ENCODE peak calls at places on chromosome 18, in six cellular contexts. Y is HEK293T, S is D341Med, J is 8988T, B is body of pancreas, G is A549. O is an unnamed sample.

GRCh38 chr18:62175521-62175920 is 11.3 kb downstream of the PIGN start:
- DNase-seq in B (no peak), S (no peak), J (no peak), Y (no peak), G (no peak), O (no peak)

GRCh38 chr18:12768622-12769021 is 65.8 kb downstream of the PSMG2 start:
- DNase-seq in S (no peak), G (no peak), J (no peak), Y (no peak), B (no peak), O (no peak)

GRCh38 chr18:24019641-24020331 is 5.2 kb downstream of the TTC39C start:
- DNase-seq in B (no peak), Y (no peak), G (no peak), J (no peak), S (no peak), O (no peak)

GRCh38 chr18:63016270-63016669 is 300.9 kb downstream of the PHLPP1 start:
- DNase-seq in J (peak), G (peak), S (peak), B (peak), Y (peak), O (peak)

GRCh38 chr18:48399303-48400075 is 9.7 kb downstream of the ZBTB7C start:
- DNase-seq in B (no peak), S (no peak), Y (no peak), G (no peak), J (no peak), O (no peak)

GRCh38 chr18:435940-436339 is 64.6 kb downstream of the COLEC12 start:
- DNase-seq in Y (no peak), J (no peak), B (no peak), S (no peak), G (no peak), O (no peak)

GRCh38 chr18:46471809-46472498 is 185.1 kb downstream of the LOXHD1 start:
- DNase-seq in S (no peak), G (no peak), J (no peak), Y (no peak), B (no peak), O (no peak)

GRCh38 chr18:70288171-70288850 is 534 bp upstream of the SOCS6 start:
- DNase-seq in G (no peak), S (peak), B (peak), J (peak), Y (peak), O (no peak)

GRCh38 chr18:35143615-35144596 is 96.9 kb upstream of the ZNF397 start:
- DNase-seq in S (peak), B (peak), G (peak), J (peak), Y (peak), O (peak)

GRCh38 chr18:38933910-38934510 is 1368.4 kb upstream of the CELF4 start:
- DNase-seq in B (no peak), G (no peak), Y (no peak), S (no peak), J (no peak), O (no peak)

GRCh38 chr18:76709659-76710645 is 112.4 kb upstream of the ZNF236 start:
- DNase-seq in Y (peak), B (peak), G (peak), S (peak), J (no peak), O (no peak)

GRCh38 chr18:30999887-31000628 is 42.5 kb downstream of the DSC3 start:
- DNase-seq in Y (no peak), S (no peak), B (no peak), J (no peak), G (no peak), O (no peak)

GRCh38 chr18:4074647-4075046 is 380.5 kb downstream of the DLGAP1 start:
- DNase-seq in G (no peak), S (no peak), B (no peak), J (no peak), Y (no peak), O (no peak)

GRCh38 chr18:59606193-59607175 is 90.7 kb downstream of the CCBE1 start:
- DNase-seq in B (no peak), G (no peak), S (no peak), J (no peak), Y (no peak), O (peak)

GRCh38 chr18:38635706-38636105 is 1070.1 kb upstream of the CELF4 start:
- DNase-seq in J (no peak), G (no peak), S (no peak), B (no peak), Y (no peak), O (no peak)

GRCh38 chr18:36179562-36180334 is 7.5 kb upstream of the MOCOS start:
- DNase-seq in G (no peak), J (no peak), S (no peak), B (peak), Y (no peak), O (no peak)

GRCh38 chr18:24024425-24024824 is 9.9 kb downstream of the TTC39C start:
- DNase-seq in S (no peak), B (no peak), G (no peak), Y (no peak), J (no peak), O (no peak)

GRCh38 chr18:59921384-59921891 is 21.6 kb downstream of the PMAIP1 start:
- DNase-seq in Y (no peak), G (no peak), J (no peak), B (no peak), S (no peak), O (no peak)

GRCh38 chr18:73340135-73340934 is 472.5 kb upstream of the NETO1 start:
- DNase-seq in Y (no peak), J (no peak), S (no peak), B (peak), G (no peak), O (no peak)

GRCh38 chr18:25005602-25006375 is 346.2 kb downstream of the ZNF521 start:
- DNase-seq in J (no peak), S (no peak), B (no peak), Y (no peak), G (no peak), O (no peak)

GRCh38 chr18:55910328-55910727 is 322.3 kb upstream of the TCF4 start:
- DNase-seq in Y (no peak), B (no peak), J (no peak), S (no peak), G (no peak), O (no peak)

GRCh38 chr18:7733642-7734041 is 166.5 kb downstream of the PTPRM start:
- DNase-seq in Y (no peak), J (no peak), B (no peak), S (no peak), G (no peak), O (no peak)

GRCh38 chr18:75240433-75240832 is 29.8 kb downstream of the TSHZ1 start:
- DNase-seq in J (no peak), B (no peak), G (no peak), Y (no peak), S (no peak), O (no peak)

GRCh38 chr18:5527603-5528002 is 16.2 kb downstream of the EPB41L3 start:
- DNase-seq in Y (no peak), G (no peak), J (no peak), S (no peak), B (no peak), O (peak)

GRCh38 chr18:9901377-9901776 is 12.4 kb upstream of the VAPA start:
- DNase-seq in Y (no peak), B (no peak), S (no peak), J (no peak), G (no peak), O (no peak)

GRCh38 chr18:58196881-58197872 is 153.2 kb downstream of the NEDD4L start:
- DNase-seq in J (no peak), G (no peak), S (no peak), Y (no peak), B (no peak), O (no peak)

GRCh38 chr18:12819330-12819729 is 64.7 kb downstream of the PTPN2 start:
- DNase-seq in J (no peak), G (no peak), B (no peak), S (no peak), Y (no peak), O (no peak)

GRCh38 chr18:49677081-49677480 is 115.2 kb downstream of the LIPG start:
- DNase-seq in G (no peak), Y (no peak), J (no peak), S (no peak), B (no peak), O (no peak)

GRCh38 chr18:77650799-77651385 is 401.2 kb downstream of the GALR1 start:
- DNase-seq in B (peak), G (peak), S (peak), Y (peak), J (peak), O (peak)

GRCh38 chr18:8684577-8684976 is 20.8 kb upstream of the MTCL1 start:
- DNase-seq in Y (no peak), B (no peak), S (no peak), J (no peak), G (no peak), O (no peak)

GRCh38 chr18:46660955-46661749 is 4.1 kb upstream of the LOXHD1 start:
- DNase-seq in B (no peak), G (no peak), S (peak), Y (peak), J (no peak), O (no peak)

GRCh38 chr18:7568426-7568825 is 1.3 kb downstream of the PTPRM start:
- DNase-seq in B (peak), Y (peak), G (no peak), S (peak), J (no peak), O (no peak)

GRCh38 chr18:65221736-65222135 is 529.1 kb upstream of the CDH7 start:
- DNase-seq in J (no peak), Y (no peak), S (no peak), B (no peak), G (no peak), O (no peak)